ENCODE peak calls at places on chromosomes 1 and 21, in six cellular contexts. Q is HepG2, A is HCT116, W is GM12878, N is K562, X is upper lobe of left lung. T is an unnamed sample.

GRCh38 chr1:162222019-162222418 is 152.5 kb downstream of the NOS1AP start:
- ATAC-seq in A (no peak), W (no peak), N (no peak), Q (no peak), X (no peak), T (no peak)

GRCh38 chr21:46426313-46427046 is 32.2 kb upstream of the DIP2A start:
- ATAC-seq in Q (no peak), X (no peak), A (no peak), N (no peak), W (no peak), T (no peak)

GRCh38 chr1:23470282-23471070 is 13.5 kb downstream of the ASAP3 start:
- ATAC-seq in W (no peak), A (no peak), X (peak; percentile 88), Q (no peak), N (peak; percentile 31), T (peak; percentile 66)

GRCh38 chr21:14675774-14676530 is 129.8 kb upstream of the SAMSN1 start:
- ATAC-seq in W (peak; percentile 84), X (no peak), A (no peak), N (peak; percentile 51), Q (no peak), T (no peak)

GRCh38 chr21:30629173-30629572 is 5.8 kb upstream of the KRTAP20-2 start:
- ATAC-seq in X (peak; percentile 23), A (no peak), N (no peak), W (no peak), Q (no peak), T (no peak)

GRCh38 chr1:88744142-88744541 is 60.1 kb downstream of the PKN2 start:
- ATAC-seq in X (no peak), W (peak; percentile 72), N (no peak), A (no peak), Q (no peak), T (no peak)

GRCh38 chr1:16155537-16156410 is at the start of gene EPHA2:
- ATAC-seq in A (peak; percentile 69), W (no peak), N (no peak), X (peak; percentile 80), Q (peak; percentile 65), T (peak; percentile 81)

GRCh38 chr21:14569026-14569425 is 22.9 kb upstream of the SAMSN1 start:
- ATAC-seq in N (no peak), Q (no peak), W (no peak), X (no peak), A (no peak), T (no peak)

GRCh38 chr1:70486676-70487470 is 75.8 kb downstream of the CTH start:
- ATAC-seq in Q (peak; percentile 60), A (peak; percentile 36), X (peak; percentile 92), W (peak; percentile 36), N (peak; percentile 48), T (peak; percentile 87)

GRCh38 chr1:82492168-82492567 is 691.4 kb downstream of the ADGRL2 start:
- ATAC-seq in W (no peak), N (no peak), X (peak; percentile 80), Q (no peak), A (no peak), T (peak; percentile 67)

GRCh38 chr1:64801851-64802523 is 57.1 kb downstream of the RAVER2 start:
- ATAC-seq in X (no peak), N (no peak), W (no peak), Q (no peak), A (no peak), T (no peak)

GRCh38 chr1:31580513-31580870 is 4.2 kb downstream of the TINAGL1 start:
- ATAC-seq in X (no peak), W (no peak), A (no peak), N (no peak), Q (no peak), T (peak; percentile 81)

GRCh38 chr1:31577515-31578191 is 1.3 kb downstream of the TINAGL1 start:
- ATAC-seq in A (peak; percentile 21), X (no peak), W (no peak), Q (no peak), N (no peak), T (peak; percentile 18)

GRCh38 chr1:31580891-31581603 is 4.7 kb downstream of the TINAGL1 start:
- ATAC-seq in Q (no peak), X (no peak), W (no peak), N (no peak), A (no peak), T (no peak)

GRCh38 chr1:31576743-31577455 is 584 bp downstream of the TINAGL1 start:
- ATAC-seq in X (no peak), W (no peak), Q (peak; percentile 7), N (no peak), A (no peak), T (no peak)

GRCh38 chr1:31579374-31579773 is 3.1 kb downstream of the TINAGL1 start:
- ATAC-seq in N (no peak), A (no peak), Q (no peak), X (no peak), W (no peak), T (no peak)
- H3K4me3 ChIP-seq in N (no peak overlapping the region), A (no peak overlapping the region), Q (no peak overlapping the region), X (peak overlapping the region; percentile 40), W (no peak overlapping the region), T (peak overlapping the region; percentile 71)

GRCh38 chr1:230010618-230011332 is 56.3 kb upstream of the GALNT2 start:
- ATAC-seq in N (no peak), W (no peak), Q (no peak), X (no peak), A (no peak), T (no peak)
- TF ChIP-seq POLR2AphosphoS5 in N (no peak), W (no peak), Q (no peak), X (no peak), A (no peak), T (no peak)

DNA sequence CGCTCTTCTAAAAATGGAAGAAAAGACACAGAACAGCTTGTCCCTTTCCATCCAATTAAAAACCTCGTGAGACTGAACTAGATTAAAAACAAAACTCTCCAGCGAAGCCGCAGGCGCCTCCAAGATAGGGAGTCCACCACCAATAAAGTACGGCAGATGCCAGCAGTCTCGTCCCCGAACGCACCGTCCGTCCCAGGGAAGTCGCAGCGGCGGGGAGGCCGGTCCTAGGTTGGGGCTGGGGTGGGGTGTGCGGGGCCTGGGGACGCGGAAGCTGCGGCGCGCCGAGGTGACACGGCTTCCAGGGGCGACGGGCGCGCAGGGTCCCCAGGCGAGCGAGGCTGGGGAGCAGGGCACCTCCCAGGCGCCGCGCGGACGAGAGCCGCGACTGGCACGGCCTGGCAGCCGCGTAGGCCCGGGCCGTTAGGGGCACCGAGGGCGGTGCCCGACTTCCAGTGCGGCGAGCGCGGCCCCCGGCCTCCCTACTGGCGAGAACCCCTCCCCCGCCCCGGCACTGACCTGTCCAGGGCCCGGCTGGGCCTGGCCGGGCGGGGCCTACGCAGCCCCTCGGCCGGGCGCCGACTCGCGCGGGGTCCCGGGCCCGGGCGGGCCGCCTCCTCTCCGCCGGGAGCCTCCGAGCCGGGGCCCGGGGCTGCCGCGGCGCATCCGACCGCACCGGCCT is 28.3 kb upstream of the A3GALT2 start:
- ATAC-seq in Q (peak; percentile 22), W (peak; percentile 40), N (peak; percentile 63), X (peak; percentile 43), A (peak; percentile 55), T (peak; percentile 42)
- TF ChIP-seq POLR2A in Q (no peak), W (no peak), N (no peak), X (peak; percentile 39), A (no peak), T (peak; percentile 43)

GRCh38 chr1:19814244-19814661 is 830 bp downstream of the RNF186 start:
- ATAC-seq in N (no peak), X (no peak), Q (no peak), W (no peak), A (no peak), T (no peak)

GRCh38 chr1:19813651-19813960 is 1.5 kb downstream of the RNF186 start:
- ATAC-seq in A (no peak), N (no peak), X (no peak), Q (no peak), W (no peak), T (no peak)

GRCh38 chr1:19815801-19816736 is 986 bp upstream of the RNF186 start:
- ATAC-seq in N (no peak), W (no peak), X (no peak), A (no peak), Q (peak; percentile 70), T (no peak)

GRCh38 chr1:19812875-19813650 is 2.0 kb downstream of the RNF186 start:
- ATAC-seq in A (no peak), N (no peak), Q (no peak), W (no peak), X (no peak), T (no peak)

DNA sequence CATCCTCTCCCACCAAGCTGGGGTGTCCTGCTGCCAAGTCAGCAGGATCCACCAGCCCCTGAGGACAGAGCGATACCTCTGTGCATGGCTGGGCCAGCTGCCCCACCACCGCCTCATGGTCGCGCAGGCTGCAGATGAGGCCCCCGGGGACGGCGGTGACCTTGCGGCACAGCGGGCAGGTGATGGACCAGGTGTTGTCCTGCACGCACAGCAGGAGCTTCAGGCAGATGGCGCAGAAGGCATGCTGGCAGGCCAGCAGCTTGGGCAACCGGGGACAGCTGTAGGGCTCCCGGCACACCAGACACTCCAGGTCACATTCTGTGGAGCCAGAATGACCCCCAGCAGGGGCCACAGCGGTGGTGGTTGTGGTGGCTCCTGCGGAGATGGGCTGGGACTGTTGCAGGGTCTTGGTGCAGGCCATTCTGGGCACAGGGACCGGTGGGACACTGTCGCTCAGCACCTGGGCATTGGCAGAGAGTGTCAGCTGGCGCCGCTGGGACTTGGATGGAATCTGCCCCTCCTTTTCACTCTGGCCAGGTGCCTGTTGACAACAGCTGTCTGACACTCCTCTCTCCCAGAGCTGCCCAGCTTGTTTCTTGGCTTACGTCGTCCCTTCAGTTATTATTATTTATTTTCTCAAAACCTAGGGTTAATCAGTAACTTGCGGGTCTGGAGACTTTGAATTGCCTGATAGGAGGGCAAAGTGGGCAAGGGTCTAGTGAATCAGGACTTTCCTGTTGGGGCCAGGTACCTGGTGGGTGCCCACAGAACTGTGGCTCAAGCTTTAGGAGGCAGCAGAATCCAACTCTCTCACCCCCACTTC is at the start of gene RNF186:
- ATAC-seq in Q (peak; percentile 55), A (no peak), X (peak; percentile 46), W (no peak), N (no peak), T (no peak)
- H3K4me3 ChIP-seq in Q (peak within 1 kb of the TSS; percentile 40), A (no peak within 1 kb of the TSS), X (no peak within 1 kb of the TSS), W (no peak within 1 kb of the TSS), N (no peak within 1 kb of the TSS), T (no peak within 1 kb of the TSS)